ENCODE peak calls at places on chromosome 15, in seven cellular contexts. One of them, this sample, is unnamed.

GRCh38 chr15:85318048-85318731 is 62.2 kb upstream of the AKAP13 start:
- DNase-seq in SK-N-SH: no peak
- DNase-seq in transverse colon: peak
- DNase-seq in GM12878: peak
- DNase-seq in A549: peak
- DNase-seq in sigmoid colon: no peak
- DNase-seq in tibial nerve: no peak
- DNase-seq in this sample: no peak

GRCh38 chr15:48644827-48645557 is 517 bp downstream of the FBN1 start:
- DNase-seq in transverse colon: no peak
- DNase-seq in SK-N-SH: peak
- DNase-seq in tibial nerve: no peak
- DNase-seq in GM12878: no peak
- DNase-seq in sigmoid colon: peak
- DNase-seq in A549: peak
- DNase-seq in this sample: peak

GRCh38 chr15:50953302-50953701 is 44.8 kb downstream of the AP4E1 start:
- DNase-seq in transverse colon: no peak
- DNase-seq in sigmoid colon: no peak
- DNase-seq in A549: no peak
- DNase-seq in tibial nerve: no peak
- DNase-seq in GM12878: no peak
- DNase-seq in SK-N-SH: no peak
- DNase-seq in this sample: no peak

GRCh38 chr15:31211353-31211752 is 109.8 kb upstream of the TRPM1 start:
- DNase-seq in sigmoid colon: no peak
- DNase-seq in A549: no peak
- DNase-seq in transverse colon: no peak
- DNase-seq in tibial nerve: no peak
- DNase-seq in GM12878: no peak
- DNase-seq in SK-N-SH: no peak
- DNase-seq in this sample: no peak

GRCh38 chr15:59999064-59999377 is 5.1 kb upstream of the FOXB1 start:
- DNase-seq in A549: no peak
- DNase-seq in GM12878: no peak
- DNase-seq in sigmoid colon: no peak
- DNase-seq in SK-N-SH: peak
- DNase-seq in tibial nerve: no peak
- DNase-seq in transverse colon: no peak
- DNase-seq in this sample: no peak

GRCh38 chr15:55360256-55360655 is 41.2 kb downstream of the PIGB start:
- DNase-seq in transverse colon: no peak
- DNase-seq in sigmoid colon: no peak
- DNase-seq in GM12878: no peak
- DNase-seq in SK-N-SH: no peak
- DNase-seq in tibial nerve: no peak
- DNase-seq in A549: no peak
- DNase-seq in this sample: no peak

GRCh38 chr15:52778457-52778856 is 11.7 kb downstream of the ONECUT1 start:
- DNase-seq in sigmoid colon: no peak
- DNase-seq in A549: no peak
- DNase-seq in transverse colon: no peak
- DNase-seq in SK-N-SH: no peak
- DNase-seq in GM12878: no peak
- DNase-seq in tibial nerve: no peak
- DNase-seq in this sample: no peak

GRCh38 chr15:93048759-93049161 is 40.3 kb downstream of the RGMA start:
- DNase-seq in SK-N-SH: no peak
- DNase-seq in transverse colon: peak
- DNase-seq in tibial nerve: no peak
- DNase-seq in A549: no peak
- DNase-seq in GM12878: no peak
- DNase-seq in sigmoid colon: peak
- DNase-seq in this sample: peak

GRCh38 chr15:49901867-49902775 is 216.9 kb downstream of the ATP8B4 start:
- DNase-seq in GM12878: no peak
- DNase-seq in transverse colon: no peak
- DNase-seq in SK-N-SH: no peak
- DNase-seq in A549: peak
- DNase-seq in sigmoid colon: no peak
- DNase-seq in tibial nerve: no peak
- DNase-seq in this sample: no peak

GRCh38 chr15:60460931-60461330 is 18.0 kb downstream of the ICE2 start:
- DNase-seq in GM12878: no peak
- DNase-seq in A549: no peak
- DNase-seq in SK-N-SH: no peak
- DNase-seq in transverse colon: no peak
- DNase-seq in sigmoid colon: no peak
- DNase-seq in tibial nerve: no peak
- DNase-seq in this sample: no peak

GRCh38 chr15:69154684-69155083 is 5.8 kb upstream of the GLCE start:
- DNase-seq in A549: no peak
- DNase-seq in sigmoid colon: no peak
- DNase-seq in GM12878: no peak
- DNase-seq in SK-N-SH: no peak
- DNase-seq in tibial nerve: no peak
- DNase-seq in transverse colon: no peak
- DNase-seq in this sample: no peak

GRCh38 chr15:60374628-60375081 is 23.1 kb downstream of the ANXA2 start:
- DNase-seq in transverse colon: no peak
- DNase-seq in sigmoid colon: peak
- DNase-seq in GM12878: no peak
- DNase-seq in A549: peak
- DNase-seq in SK-N-SH: no peak
- DNase-seq in tibial nerve: peak
- DNase-seq in this sample: no peak

GRCh38 chr15:77312523-77312922 is 107.4 kb downstream of the PEAK1 start:
- DNase-seq in A549: peak
- DNase-seq in GM12878: no peak
- DNase-seq in tibial nerve: no peak
- DNase-seq in SK-N-SH: no peak
- DNase-seq in sigmoid colon: no peak
- DNase-seq in transverse colon: no peak
- DNase-seq in this sample: no peak

GRCh38 chr15:75023194-75024101 is at the start of gene PPCDC:
- DNase-seq in SK-N-SH: peak
- DNase-seq in sigmoid colon: peak
- DNase-seq in transverse colon: peak
- DNase-seq in tibial nerve: peak
- DNase-seq in A549: peak
- DNase-seq in GM12878: peak
- DNase-seq in this sample: peak
- TF ChIP-seq EP300 in SK-N-SH: no peak
- TF ChIP-seq EP300 in sigmoid colon: no peak
- TF ChIP-seq EP300 in transverse colon: no peak
- TF ChIP-seq EP300 in tibial nerve: peak
- TF ChIP-seq EP300 in A549: no peak
- TF ChIP-seq EP300 in GM12878: no peak
- TF ChIP-seq EP300 in this sample: no peak

GRCh38 chr15:78350058-78350457 is 9.9 kb downstream of the CRABP1 start:
- DNase-seq in SK-N-SH: no peak
- DNase-seq in sigmoid colon: no peak
- DNase-seq in GM12878: no peak
- DNase-seq in A549: no peak
- DNase-seq in tibial nerve: no peak
- DNase-seq in transverse colon: no peak
- DNase-seq in this sample: no peak

GRCh38 chr15:78341057-78341763 is 1.1 kb downstream of the CRABP1 start:
- DNase-seq in sigmoid colon: no peak
- DNase-seq in A549: peak
- DNase-seq in SK-N-SH: no peak
- DNase-seq in transverse colon: no peak
- DNase-seq in tibial nerve: no peak
- DNase-seq in GM12878: no peak
- DNase-seq in this sample: no peak

GRCh38 chr15:78347586-78348543 is 7.7 kb downstream of the CRABP1 start:
- DNase-seq in GM12878: no peak
- DNase-seq in sigmoid colon: no peak
- DNase-seq in tibial nerve: no peak
- DNase-seq in transverse colon: no peak
- DNase-seq in A549: no peak
- DNase-seq in SK-N-SH: no peak
- DNase-seq in this sample: no peak

GRCh38 chr15:78343431-78343830 is 3.3 kb downstream of the CRABP1 start:
- DNase-seq in transverse colon: no peak
- DNase-seq in SK-N-SH: no peak
- DNase-seq in sigmoid colon: no peak
- DNase-seq in tibial nerve: no peak
- DNase-seq in GM12878: no peak
- DNase-seq in A549: no peak
- DNase-seq in this sample: no peak

GRCh38 chr15:78345726-78346125 is 5.6 kb downstream of the CRABP1 start:
- DNase-seq in A549: no peak
- DNase-seq in GM12878: no peak
- DNase-seq in sigmoid colon: no peak
- DNase-seq in transverse colon: no peak
- DNase-seq in SK-N-SH: no peak
- DNase-seq in tibial nerve: no peak
- DNase-seq in this sample: no peak
- H3K4me3 ChIP-seq in A549: no peak
- H3K4me3 ChIP-seq in GM12878: no peak
- H3K4me3 ChIP-seq in sigmoid colon: no peak
- H3K4me3 ChIP-seq in transverse colon: no peak
- H3K4me3 ChIP-seq in SK-N-SH: no peak
- H3K4me3 ChIP-seq in tibial nerve: no peak
- H3K4me3 ChIP-seq in this sample: no peak

GRCh38 chr15:84082739-84083138 is 152.8 kb upstream of the GOLGA6L4 start:
- DNase-seq in sigmoid colon: no peak
- DNase-seq in SK-N-SH: no peak
- DNase-seq in A549: no peak
- DNase-seq in GM12878: no peak
- DNase-seq in transverse colon: no peak
- DNase-seq in tibial nerve: no peak
- DNase-seq in this sample: no peak

GRCh38 chr15:84079885-84080777 is 155.4 kb upstream of the GOLGA6L4 start:
- DNase-seq in transverse colon: peak
- DNase-seq in tibial nerve: no peak
- DNase-seq in GM12878: no peak
- DNase-seq in A549: peak
- DNase-seq in sigmoid colon: peak
- DNase-seq in SK-N-SH: peak
- DNase-seq in this sample: no peak

DNA sequence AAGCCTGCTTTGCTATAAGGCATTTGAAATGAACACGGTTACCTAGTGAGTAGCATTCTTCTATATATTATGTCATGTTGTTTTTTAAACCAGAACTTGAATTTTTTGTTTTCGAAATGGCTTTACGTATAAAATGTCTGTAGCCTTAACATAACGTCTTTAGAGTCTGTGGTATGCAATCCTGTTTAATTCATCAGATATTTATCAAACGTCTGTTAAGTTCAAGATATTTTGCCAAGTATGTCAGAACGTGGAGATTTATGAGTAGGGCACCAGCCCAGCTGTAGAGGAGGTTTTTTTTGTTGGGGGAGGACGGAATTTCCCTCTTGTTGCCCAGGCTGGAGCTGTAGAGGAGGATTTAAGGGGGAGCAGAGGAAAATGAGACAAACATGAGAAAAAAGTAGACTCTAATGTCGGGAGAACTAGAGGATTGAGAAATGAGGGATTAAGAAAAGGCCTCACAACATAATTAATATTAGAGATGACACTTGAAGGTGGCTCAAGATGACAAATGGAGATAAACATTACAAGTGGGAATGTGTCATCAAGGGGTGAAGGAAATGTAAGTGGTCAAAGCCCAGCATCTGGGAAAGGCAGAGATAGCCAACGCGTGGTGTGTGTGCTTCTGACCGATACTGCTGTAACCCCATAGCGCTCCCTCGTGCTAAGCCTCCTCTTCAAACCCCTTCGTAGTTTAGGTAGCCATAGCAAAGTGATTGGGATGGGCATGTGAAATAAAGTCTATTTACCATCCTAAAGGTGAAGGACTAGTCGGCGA is 154.0 kb upstream of the GOLGA6L4 start:
- DNase-seq in transverse colon: no peak
- DNase-seq in A549: no peak
- DNase-seq in tibial nerve: no peak
- DNase-seq in sigmoid colon: no peak
- DNase-seq in GM12878: no peak
- DNase-seq in SK-N-SH: no peak
- DNase-seq in this sample: no peak
- TF ChIP-seq EP300 in transverse colon: no peak
- TF ChIP-seq EP300 in A549: no peak
- TF ChIP-seq EP300 in tibial nerve: no peak
- TF ChIP-seq EP300 in sigmoid colon: no peak
- TF ChIP-seq EP300 in GM12878: no peak
- TF ChIP-seq EP300 in SK-N-SH: no peak
- TF ChIP-seq EP300 in this sample: no peak

GRCh38 chr15:68113751-68114150 is 59.6 kb downstream of the PIAS1 start:
- DNase-seq in GM12878: no peak
- DNase-seq in SK-N-SH: no peak
- DNase-seq in tibial nerve: no peak
- DNase-seq in A549: no peak
- DNase-seq in sigmoid colon: no peak
- DNase-seq in transverse colon: no peak
- DNase-seq in this sample: no peak

GRCh38 chr15:68112711-68113110 is 58.6 kb downstream of the PIAS1 start:
- DNase-seq in transverse colon: no peak
- DNase-seq in A549: no peak
- DNase-seq in sigmoid colon: no peak
- DNase-seq in SK-N-SH: no peak
- DNase-seq in tibial nerve: no peak
- DNase-seq in GM12878: no peak
- DNase-seq in this sample: no peak

GRCh38 chr15:68114840-68115239 is 60.7 kb downstream of the PIAS1 start:
- DNase-seq in tibial nerve: no peak
- DNase-seq in A549: no peak
- DNase-seq in GM12878: no peak
- DNase-seq in transverse colon: no peak
- DNase-seq in SK-N-SH: no peak
- DNase-seq in sigmoid colon: no peak
- DNase-seq in this sample: no peak

GRCh38 chr15:68113273-68113672 is 59.2 kb downstream of the PIAS1 start:
- DNase-seq in tibial nerve: no peak
- DNase-seq in A549: no peak
- DNase-seq in GM12878: no peak
- DNase-seq in sigmoid colon: no peak
- DNase-seq in SK-N-SH: peak
- DNase-seq in transverse colon: no peak
- DNase-seq in this sample: no peak

GRCh38 chr15:68114356-68114755 is 60.2 kb downstream of the PIAS1 start:
- DNase-seq in tibial nerve: no peak
- DNase-seq in SK-N-SH: no peak
- DNase-seq in sigmoid colon: no peak
- DNase-seq in transverse colon: no peak
- DNase-seq in A549: no peak
- DNase-seq in GM12878: no peak
- DNase-seq in this sample: no peak
- H3K4me3 ChIP-seq in tibial nerve: peak
- H3K4me3 ChIP-seq in SK-N-SH: peak
- H3K4me3 ChIP-seq in sigmoid colon: peak
- H3K4me3 ChIP-seq in transverse colon: no peak
- H3K4me3 ChIP-seq in A549: peak
- H3K4me3 ChIP-seq in GM12878: peak
- H3K4me3 ChIP-seq in this sample: peak